ENCODE peak calls at places on chromosomes 3 and 15, in ten cellular contexts. D is globus pallidus; C is midbrain; I is left cardiac atrium; R is activated CD4-positive, alpha-beta T cell treated with anti-CD3 and anti-CD28 coated beads for 48 hours; Q is HEK293T; H is AG10803; T is neuronal stem cell; S is GOT3; M is transverse colon. Y is an unnamed sample.

GRCh38 chr3:39550343-39550742 is 82.9 kb downstream of the MOBP start:
- DNase-seq in D (no peak), C (no peak), I (no peak), R (no peak), Q (no peak), H (no peak), T (no peak), S (no peak), M (no peak), Y (no peak)

GRCh38 chr3:185912929-185913901 is 24.6 kb downstream of the TRA2B start:
- DNase-seq in D (no peak), C (no peak), I (no peak), R (no peak), Q (no peak), H (no peak), T (no peak), S (no peak), M (no peak), Y (no peak)

GRCh38 chr3:5020262-5020722 is 41.1 kb downstream of the BHLHE40 start:
- DNase-seq in D (no peak), C (no peak), I (no peak), R (no peak), Q (no peak), H (no peak), T (no peak), S (no peak), M (no peak), Y (no peak)

GRCh38 chr3:127715541-127715940 is 42.8 kb downstream of the ABTB1 start:
- DNase-seq in D (no peak), C (no peak), I (no peak), R (no peak), Q (no peak), H (no peak), T (no peak), S (no peak), M (no peak), Y (no peak)

GRCh38 chr15:100873029-100873677 is 6.5 kb upstream of the ALDH1A3 start:
- DNase-seq in D (peak), C (peak), I (peak), R (peak), Q (peak), H (peak), T (peak), S (no peak), M (peak), Y (peak)

GRCh38 chr15:57344282-57344681 is 32.0 kb upstream of the CGNL1 start:
- DNase-seq in D (no peak), C (no peak), I (no peak), R (no peak), Q (no peak), H (no peak), T (no peak), S (no peak), M (no peak), Y (no peak)

GRCh38 chr3:62817678-62818077 is 57.5 kb downstream of the CADPS start:
- DNase-seq in D (no peak), C (no peak), I (no peak), R (no peak), Q (no peak), H (peak), T (no peak), S (no peak), M (no peak), Y (no peak)

GRCh38 chr3:75012791-75013190 is 398.3 kb upstream of the CNTN3 start:
- DNase-seq in D (no peak), C (no peak), I (no peak), R (no peak), Q (no peak), H (no peak), T (no peak), S (no peak), M (no peak), Y (no peak)

GRCh38 chr3:140187028-140187427 is 252.0 kb downstream of the CLSTN2 start:
- DNase-seq in D (no peak), C (no peak), I (no peak), R (no peak), Q (no peak), H (no peak), T (no peak), S (no peak), M (no peak), Y (no peak)

GRCh38 chr3:135097276-135097946 is 302.4 kb downstream of the EPHB1 start:
- DNase-seq in D (no peak), C (no peak), I (no peak), R (no peak), Q (no peak), H (no peak), T (no peak), S (no peak), M (no peak), Y (no peak)

GRCh38 chr3:100899440-100900091 is 93.7 kb downstream of the ABI3BP start:
- DNase-seq in D (no peak), C (no peak), I (no peak), R (no peak), Q (no peak), H (no peak), T (no peak), S (no peak), M (no peak), Y (no peak)

GRCh38 chr3:46932455-46933225 is 43.9 kb downstream of the CCDC12 start:
- DNase-seq in D (no peak), C (no peak), I (no peak), R (no peak), Q (no peak), H (no peak), T (no peak), S (no peak), M (no peak), Y (no peak)

GRCh38 chr3:84547971-84548970 is 410.5 kb upstream of the CADM2 start:
- DNase-seq in D (peak), C (peak), I (no peak), R (no peak), Q (peak), H (peak), T (peak), S (no peak), M (no peak), Y (no peak)

Y was measured in NCI-H1694.